ENCODE peak calls at places on chromosomes 4 and X, in six cellular contexts. One of them, this sample, is unnamed. For H3K36me3, the result is how much of the 10 kb centered on the place peaks cover.

GRCh38 chr4:73684097-73684496 is 56.3 kb upstream of the CXCL8 start:
- DNase-seq in sigmoid colon: no peak
- DNase-seq in left lung: no peak
- DNase-seq in lower lobe of right lung: no peak
- DNase-seq in heart left ventricle: no peak
- DNase-seq in tibial artery: no peak
- DNase-seq in this sample: no peak

GRCh38 chrX:53281321-53281822 is at the start of gene IQSEC2:
- DNase-seq in heart left ventricle: peak
- DNase-seq in left lung: peak
- DNase-seq in lower lobe of right lung: peak
- DNase-seq in sigmoid colon: peak
- DNase-seq in tibial artery: peak
- DNase-seq in this sample: peak

GRCh38 chrX:41931591-41931990 is 8.2 kb upstream of the CASK start:
- DNase-seq in lower lobe of right lung: no peak
- DNase-seq in heart left ventricle: no peak
- DNase-seq in sigmoid colon: no peak
- DNase-seq in left lung: no peak
- DNase-seq in tibial artery: no peak
- DNase-seq in this sample: no peak

GRCh38 chr4:21882050-21882839 is 66.3 kb downstream of the KCNIP4 start:
- DNase-seq in left lung: no peak
- DNase-seq in lower lobe of right lung: no peak
- DNase-seq in heart left ventricle: no peak
- DNase-seq in sigmoid colon: no peak
- DNase-seq in tibial artery: no peak
- DNase-seq in this sample: no peak

GRCh38 chrX:24594531-24594930 is 52.6 kb downstream of the PCYT1B start:
- DNase-seq in sigmoid colon: no peak
- DNase-seq in tibial artery: no peak
- DNase-seq in lower lobe of right lung: no peak
- DNase-seq in left lung: no peak
- DNase-seq in heart left ventricle: no peak
- DNase-seq in this sample: no peak

GRCh38 chr4:119627267-119628190 is 1.1 kb downstream of the PDE5A start:
- DNase-seq in sigmoid colon: peak
- DNase-seq in lower lobe of right lung: peak
- DNase-seq in heart left ventricle: peak
- DNase-seq in left lung: peak
- DNase-seq in tibial artery: peak
- DNase-seq in this sample: peak

GRCh38 chr4:169682360-169683047 is 62.1 kb downstream of the CLCN3 start:
- DNase-seq in sigmoid colon: no peak
- DNase-seq in lower lobe of right lung: no peak
- DNase-seq in tibial artery: no peak
- DNase-seq in left lung: no peak
- DNase-seq in heart left ventricle: no peak
- DNase-seq in this sample: no peak

GRCh38 chr4:77538574-77539157 is 67.0 kb upstream of the CXCL13 start:
- DNase-seq in heart left ventricle: no peak
- DNase-seq in sigmoid colon: no peak
- DNase-seq in tibial artery: no peak
- DNase-seq in lower lobe of right lung: no peak
- DNase-seq in left lung: peak
- DNase-seq in this sample: no peak

GRCh38 chr4:88315460-88316017 is 31.2 kb upstream of the PPM1K start:
- DNase-seq in lower lobe of right lung: no peak
- DNase-seq in left lung: no peak
- DNase-seq in heart left ventricle: no peak
- DNase-seq in tibial artery: no peak
- DNase-seq in sigmoid colon: no peak
- DNase-seq in this sample: no peak

GRCh38 chr4:98603683-98604573 is 54.5 kb downstream of the TSPAN5 start:
- DNase-seq in tibial artery: no peak
- DNase-seq in heart left ventricle: no peak
- DNase-seq in lower lobe of right lung: no peak
- DNase-seq in sigmoid colon: no peak
- DNase-seq in left lung: no peak
- DNase-seq in this sample: no peak

GRCh38 chr4:78627966-78628678 is 76.6 kb downstream of the ANXA3 start:
- DNase-seq in left lung: no peak
- DNase-seq in tibial artery: no peak
- DNase-seq in heart left ventricle: no peak
- DNase-seq in sigmoid colon: no peak
- DNase-seq in lower lobe of right lung: no peak
- DNase-seq in this sample: no peak

GRCh38 chrX:120264315-120264714 is 13.7 kb downstream of the ZBTB33 start:
- DNase-seq in lower lobe of right lung: no peak
- DNase-seq in tibial artery: no peak
- DNase-seq in sigmoid colon: no peak
- DNase-seq in heart left ventricle: no peak
- DNase-seq in left lung: no peak
- DNase-seq in this sample: no peak

GRCh38 chr4:129362685-129363274 is 266.8 kb downstream of the C4orf33 start:
- DNase-seq in left lung: no peak
- DNase-seq in tibial artery: peak
- DNase-seq in sigmoid colon: no peak
- DNase-seq in heart left ventricle: peak
- DNase-seq in lower lobe of right lung: no peak
- DNase-seq in this sample: peak

GRCh38 chrX:121987163-121987562 is 939.8 kb downstream of the GLUD2 start:
- DNase-seq in lower lobe of right lung: no peak
- DNase-seq in heart left ventricle: no peak
- DNase-seq in tibial artery: no peak
- DNase-seq in left lung: no peak
- DNase-seq in sigmoid colon: no peak
- DNase-seq in this sample: no peak

GRCh38 chr4:111773858-111774257 is 371.4 kb upstream of the FAM241A start:
- DNase-seq in heart left ventricle: no peak
- DNase-seq in lower lobe of right lung: peak
- DNase-seq in tibial artery: no peak
- DNase-seq in sigmoid colon: peak
- DNase-seq in left lung: peak
- DNase-seq in this sample: no peak

GRCh38 chrX:18290200-18290599 is 64.3 kb downstream of the SCML2 start:
- DNase-seq in lower lobe of right lung: no peak
- DNase-seq in sigmoid colon: no peak
- DNase-seq in heart left ventricle: no peak
- DNase-seq in left lung: no peak
- DNase-seq in tibial artery: no peak
- DNase-seq in this sample: no peak

GRCh38 chr4:179307297-179308136 is 1865.3 kb upstream of the AGA start:
- DNase-seq in sigmoid colon: no peak
- DNase-seq in lower lobe of right lung: no peak
- DNase-seq in left lung: no peak
- DNase-seq in tibial artery: no peak
- DNase-seq in heart left ventricle: no peak
- DNase-seq in this sample: peak

GRCh38 chr4:53208749-53209148 is 157.1 kb downstream of the SCFD2 start:
- DNase-seq in tibial artery: no peak
- DNase-seq in heart left ventricle: no peak
- DNase-seq in lower lobe of right lung: no peak
- DNase-seq in sigmoid colon: no peak
- DNase-seq in left lung: no peak
- DNase-seq in this sample: no peak

GRCh38 chr4:84085986-84086385 is 413.1 kb downstream of the NKX6-1 start:
- DNase-seq in sigmoid colon: no peak
- DNase-seq in tibial artery: no peak
- DNase-seq in heart left ventricle: no peak
- DNase-seq in lower lobe of right lung: no peak
- DNase-seq in left lung: no peak
- DNase-seq in this sample: peak

GRCh38 chr4:113821851-113822250 is 60.3 kb upstream of the CAMK2D start:
- DNase-seq in sigmoid colon: no peak
- DNase-seq in left lung: no peak
- DNase-seq in lower lobe of right lung: no peak
- DNase-seq in tibial artery: no peak
- DNase-seq in heart left ventricle: no peak
- DNase-seq in this sample: no peak

GRCh38 chrX:34880656-34881055 is 61.9 kb upstream of the FAM47B start:
- DNase-seq in left lung: no peak
- DNase-seq in tibial artery: no peak
- DNase-seq in lower lobe of right lung: no peak
- DNase-seq in sigmoid colon: no peak
- DNase-seq in heart left ventricle: no peak
- DNase-seq in this sample: no peak

GRCh38 chr4:170465434-170465833 is 375.7 kb upstream of the AADAT start:
- DNase-seq in tibial artery: no peak
- DNase-seq in sigmoid colon: no peak
- DNase-seq in left lung: no peak
- DNase-seq in heart left ventricle: no peak
- DNase-seq in lower lobe of right lung: no peak
- DNase-seq in this sample: no peak

DNA sequence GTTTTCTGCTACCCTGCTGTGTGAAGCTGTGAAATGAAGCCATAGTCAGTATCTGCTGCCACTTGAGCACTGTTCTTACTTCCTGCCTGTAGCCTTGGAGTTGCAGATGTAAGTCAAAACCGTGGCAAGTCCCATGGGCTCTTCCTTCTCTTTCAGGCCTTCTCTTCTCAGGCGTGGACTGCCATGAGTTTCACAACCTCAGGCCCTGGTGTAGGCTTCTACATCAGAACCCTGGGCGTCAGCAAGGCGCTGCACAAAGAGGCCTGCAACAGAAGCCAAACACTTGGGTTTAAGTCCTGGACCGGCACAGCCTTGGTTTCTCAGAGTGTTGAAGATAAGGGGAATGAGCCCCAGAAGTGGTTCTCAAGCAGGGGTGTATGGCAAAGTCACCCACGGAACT is 2.5 kb downstream of the ZNF518B start:
- DNase-seq in left lung: no peak
- DNase-seq in heart left ventricle: no peak
- DNase-seq in tibial artery: no peak
- DNase-seq in sigmoid colon: no peak
- DNase-seq in lower lobe of right lung: no peak
- DNase-seq in this sample: no peak
- H3K36me3 ChIP-seq in left lung: under half
- H3K36me3 ChIP-seq in heart left ventricle: under half
- H3K36me3 ChIP-seq in tibial artery: under half
- H3K36me3 ChIP-seq in sigmoid colon: under half
- H3K36me3 ChIP-seq in lower lobe of right lung: under half
- H3K36me3 ChIP-seq in this sample: under half

GRCh38 chr4:108146819-108147218 is 21.9 kb downstream of the LEF1 start:
- DNase-seq in heart left ventricle: no peak
- DNase-seq in left lung: no peak
- DNase-seq in sigmoid colon: no peak
- DNase-seq in tibial artery: no peak
- DNase-seq in lower lobe of right lung: no peak
- DNase-seq in this sample: no peak
- H3K36me3 ChIP-seq in heart left ventricle: under half
- H3K36me3 ChIP-seq in left lung: under half
- H3K36me3 ChIP-seq in sigmoid colon: under half
- H3K36me3 ChIP-seq in tibial artery: under half
- H3K36me3 ChIP-seq in lower lobe of right lung: under half
- H3K36me3 ChIP-seq in this sample: under half

GRCh38 chrX:104183685-104184084 is 17.4 kb downstream of the FAM199X start:
- DNase-seq in lower lobe of right lung: no peak
- DNase-seq in heart left ventricle: no peak
- DNase-seq in sigmoid colon: no peak
- DNase-seq in tibial artery: no peak
- DNase-seq in left lung: no peak
- DNase-seq in this sample: no peak

GRCh38 chrX:104193485-104193884 is 27.2 kb downstream of the FAM199X start:
- DNase-seq in heart left ventricle: no peak
- DNase-seq in left lung: no peak
- DNase-seq in lower lobe of right lung: no peak
- DNase-seq in sigmoid colon: no peak
- DNase-seq in tibial artery: no peak
- DNase-seq in this sample: no peak

GRCh38 chrX:104189862-104190261 is 23.6 kb downstream of the FAM199X start:
- DNase-seq in lower lobe of right lung: no peak
- DNase-seq in left lung: no peak
- DNase-seq in tibial artery: no peak
- DNase-seq in sigmoid colon: no peak
- DNase-seq in heart left ventricle: no peak
- DNase-seq in this sample: no peak

DNA sequence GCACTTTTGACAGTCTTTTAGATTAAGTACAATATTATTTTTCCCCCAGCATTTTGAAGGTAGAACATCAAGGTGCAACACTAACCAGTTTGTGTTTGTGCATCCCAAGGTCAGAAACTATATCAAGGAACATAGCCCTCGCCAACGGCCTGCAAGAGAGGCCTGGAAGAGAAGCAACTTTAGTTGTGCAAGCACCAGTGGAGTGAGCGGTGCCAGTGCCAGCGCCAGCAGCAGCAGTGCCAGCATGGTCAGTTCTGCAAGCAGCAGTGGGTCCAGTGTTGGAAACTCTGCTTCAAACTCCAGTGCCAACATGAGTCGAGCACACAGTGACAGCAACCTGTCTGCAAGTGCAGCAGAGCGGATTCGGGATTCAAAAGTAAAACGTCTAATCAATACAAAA is 21.7 kb downstream of the FAM199X start:
- DNase-seq in tibial artery: no peak
- DNase-seq in heart left ventricle: no peak
- DNase-seq in left lung: no peak
- DNase-seq in lower lobe of right lung: no peak
- DNase-seq in sigmoid colon: no peak
- DNase-seq in this sample: no peak
- H3K36me3 ChIP-seq in tibial artery: under half
- H3K36me3 ChIP-seq in heart left ventricle: half or more
- H3K36me3 ChIP-seq in left lung: half or more
- H3K36me3 ChIP-seq in lower lobe of right lung: half or more
- H3K36me3 ChIP-seq in sigmoid colon: under half
- H3K36me3 ChIP-seq in this sample: under half

GRCh38 chr4:81427605-81427922 is 44.1 kb downstream of the RASGEF1B start:
- DNase-seq in left lung: no peak
- DNase-seq in lower lobe of right lung: no peak
- DNase-seq in tibial artery: no peak
- DNase-seq in sigmoid colon: no peak
- DNase-seq in heart left ventricle: no peak
- DNase-seq in this sample: no peak

GRCh38 chr4:81429607-81430006 is 42.1 kb downstream of the RASGEF1B start:
- DNase-seq in sigmoid colon: no peak
- DNase-seq in lower lobe of right lung: no peak
- DNase-seq in left lung: no peak
- DNase-seq in tibial artery: no peak
- DNase-seq in heart left ventricle: no peak
- DNase-seq in this sample: no peak

GRCh38 chr4:81429031-81429430 is 42.7 kb downstream of the RASGEF1B start:
- DNase-seq in lower lobe of right lung: no peak
- DNase-seq in tibial artery: no peak
- DNase-seq in left lung: no peak
- DNase-seq in heart left ventricle: no peak
- DNase-seq in sigmoid colon: no peak
- DNase-seq in this sample: no peak

GRCh38 chr4:81426770-81427604 is 44.7 kb downstream of the RASGEF1B start:
- DNase-seq in lower lobe of right lung: no peak
- DNase-seq in sigmoid colon: no peak
- DNase-seq in heart left ventricle: no peak
- DNase-seq in left lung: no peak
- DNase-seq in tibial artery: no peak
- DNase-seq in this sample: no peak

DNA sequence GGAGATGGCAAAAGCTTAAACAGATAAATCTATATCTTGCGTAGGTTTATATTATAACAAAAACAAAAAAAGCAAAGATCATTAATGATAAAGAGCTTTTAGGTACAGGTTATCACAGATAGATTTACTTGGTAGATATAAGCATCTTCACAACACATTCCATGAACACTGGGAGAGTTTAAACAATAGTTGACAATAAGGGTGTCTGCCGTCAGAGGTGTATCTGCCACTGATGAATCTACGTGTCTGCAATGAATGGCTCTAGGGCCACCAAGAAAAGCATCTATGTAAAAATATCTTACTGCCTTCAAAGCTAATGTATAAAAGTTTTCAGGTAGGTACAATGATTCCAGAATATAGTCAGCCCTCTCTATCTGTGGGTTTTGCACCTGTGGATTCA is 43.7 kb downstream of the RASGEF1B start:
- DNase-seq in tibial artery: no peak
- DNase-seq in lower lobe of right lung: no peak
- DNase-seq in sigmoid colon: no peak
- DNase-seq in heart left ventricle: no peak
- DNase-seq in left lung: no peak
- DNase-seq in this sample: no peak
- H3K36me3 ChIP-seq in tibial artery: under half
- H3K36me3 ChIP-seq in lower lobe of right lung: half or more
- H3K36me3 ChIP-seq in sigmoid colon: under half
- H3K36me3 ChIP-seq in heart left ventricle: half or more
- H3K36me3 ChIP-seq in left lung: half or more
- H3K36me3 ChIP-seq in this sample: half or more